ENCODE peak calls at places on chromosomes 6 and 20, in seven cellular contexts. K is GM06990, V is brain microvascular endothelial cell, E is mammary epithelial cell, G is tibial nerve, X is adrenal gland, H is lung. I is an unnamed sample. For H3K27me3, the result is how much of the 10 kb centered on the place peaks cover.

GRCh38 chr6:25263602-25264001 is 15.6 kb upstream of the CARMIL1 start:
- DNase-seq in K (no peak), V (peak), E (peak), G (no peak), X (no peak), H (no peak), I (peak)

GRCh38 chr20:23155141-23155590 is 69.0 kb upstream of the CD93 start:
- DNase-seq in K (no peak), V (no peak), E (no peak), G (peak), X (no peak), H (no peak), I (peak)

GRCh38 chr6:34817337-34817910 is 25.5 kb downstream of the BLTP3A start:
- DNase-seq in K (no peak), V (no peak), E (no peak), G (no peak), X (no peak), H (no peak), I (no peak)

GRCh38 chr6:105320766-105321165 is 82.1 kb downstream of the PREP start:
- DNase-seq in K (no peak), V (no peak), E (no peak), G (no peak), X (no peak), H (no peak), I (no peak)

GRCh38 chr6:46963626-46964025 is 41.9 kb upstream of the ADGRF5 start:
- DNase-seq in K (no peak), V (peak), E (no peak), G (no peak), X (no peak), H (no peak), I (no peak)

GRCh38 chr20:35002426-35003210 is 47.0 kb downstream of the MYH7B start:
- DNase-seq in K (no peak), V (no peak), E (no peak), G (no peak), X (no peak), H (no peak), I (no peak)

GRCh38 chr20:63540417-63541186 is 3.4 kb upstream of the PTK6 start:
- DNase-seq in K (no peak), V (no peak), E (no peak), G (no peak), X (no peak), H (no peak), I (no peak)

GRCh38 chr6:68333444-68333843 is 301.6 kb upstream of the ADGRB3 start:
- DNase-seq in K (no peak), V (no peak), E (no peak), G (no peak), X (no peak), H (no peak), I (no peak)

GRCh38 chr6:113860165-113860955 is 3.2 kb downstream of the MARCKS start:
- DNase-seq in K (no peak), V (no peak), E (peak), G (peak), X (no peak), H (no peak), I (no peak)

GRCh38 chr6:118284736-118285360 is 263.2 kb upstream of the PLN start:
- DNase-seq in K (no peak), V (no peak), E (no peak), G (no peak), X (no peak), H (no peak), I (no peak)

GRCh38 chr6:84774174-84775158 is 10.1 kb upstream of the TBX18 start:
- DNase-seq in K (peak), V (peak), E (peak), G (peak), X (peak), H (no peak), I (peak)

GRCh38 chr6:168916576-168917207 is 337.0 kb downstream of the THBS2 start:
- DNase-seq in K (no peak), V (no peak), E (no peak), G (peak), X (no peak), H (no peak), I (no peak)

GRCh38 chr6:127732927-127733326 is 156.0 kb downstream of the C6orf58 start:
- DNase-seq in K (no peak), V (no peak), E (no peak), G (no peak), X (no peak), H (no peak), I (no peak)

GRCh38 chr6:142367501-142368018 is 65.8 kb downstream of the ADGRG6 start:
- DNase-seq in K (no peak), V (no peak), E (no peak), G (no peak), X (no peak), H (no peak), I (no peak)

GRCh38 chr20:44209691-44210421 is 715 bp downstream of the OSER1 start:
- DNase-seq in K (no peak), V (peak), E (no peak), G (no peak), X (peak), H (no peak), I (no peak)

GRCh38 chr6:17999430-17999829 is 12.0 kb upstream of the KIF13A start:
- DNase-seq in K (no peak), V (no peak), E (no peak), G (no peak), X (no peak), H (no peak), I (no peak)

GRCh38 chr20:34037767-34038166 is 44.1 kb downstream of the RALY start:
- DNase-seq in K (no peak), V (no peak), E (no peak), G (no peak), X (no peak), H (no peak), I (no peak)

GRCh38 chr20:37945034-37945660 is 42.2 kb downstream of the VSTM2L start:
- DNase-seq in K (no peak), V (no peak), E (no peak), G (no peak), X (no peak), H (no peak), I (no peak)

GRCh38 chr6:41881506-41881905 is 13.7 kb downstream of the USP49 start:
- DNase-seq in K (no peak), V (no peak), E (no peak), G (no peak), X (no peak), H (no peak), I (no peak)

GRCh38 chr20:62404761-62405107 is 2.4 kb downstream of the CABLES2 start:
- DNase-seq in K (no peak), V (no peak), E (no peak), G (no peak), X (no peak), H (no peak), I (no peak)

GRCh38 chr6:106630366-106630765 is 988 bp downstream of the QRSL1 start:
- DNase-seq in K (peak), V (no peak), E (no peak), G (no peak), X (no peak), H (no peak), I (peak)

GRCh38 chr20:50491926-50492634 is 18.1 kb upstream of the PTPN1 start:
- DNase-seq in K (no peak), V (no peak), E (peak), G (no peak), X (peak), H (no peak), I (peak)

GRCh38 chr6:11890849-11891248 is 112.2 kb upstream of the ADTRP start:
- DNase-seq in K (no peak), V (peak), E (no peak), G (no peak), X (no peak), H (no peak), I (no peak)

GRCh38 chr6:113015249-113015648 is 668.1 kb downstream of the RFPL4B start:
- DNase-seq in K (no peak), V (no peak), E (no peak), G (no peak), X (no peak), H (no peak), I (peak)

GRCh38 chr6:158812611-158813010 is 6.6 kb downstream of the EZR start:
- DNase-seq in K (no peak), V (no peak), E (peak), G (no peak), X (no peak), H (no peak), I (peak)
- H3K4me3 ChIP-seq in K (peak), V (no peak), E (no peak), G (no peak), X (no peak), H (no peak), I (no peak)

GRCh38 chr6:1111361-1111760 is 200.5 kb upstream of the FOXQ1 start:
- DNase-seq in K (no peak), V (no peak), E (no peak), G (no peak), X (no peak), H (no peak), I (no peak)

GRCh38 chr6:1118287-1118647 is 193.6 kb upstream of the FOXQ1 start:
- DNase-seq in K (no peak), V (no peak), E (no peak), G (no peak), X (no peak), H (no peak), I (no peak)

GRCh38 chr6:1117530-1118286 is 194.2 kb upstream of the FOXQ1 start:
- DNase-seq in K (no peak), V (no peak), E (no peak), G (no peak), X (no peak), H (no peak), I (no peak)

GRCh38 chr6:1113921-1114320 is 198.0 kb upstream of the FOXQ1 start:
- DNase-seq in K (no peak), V (no peak), E (no peak), G (no peak), X (no peak), H (no peak), I (no peak)

DNA sequence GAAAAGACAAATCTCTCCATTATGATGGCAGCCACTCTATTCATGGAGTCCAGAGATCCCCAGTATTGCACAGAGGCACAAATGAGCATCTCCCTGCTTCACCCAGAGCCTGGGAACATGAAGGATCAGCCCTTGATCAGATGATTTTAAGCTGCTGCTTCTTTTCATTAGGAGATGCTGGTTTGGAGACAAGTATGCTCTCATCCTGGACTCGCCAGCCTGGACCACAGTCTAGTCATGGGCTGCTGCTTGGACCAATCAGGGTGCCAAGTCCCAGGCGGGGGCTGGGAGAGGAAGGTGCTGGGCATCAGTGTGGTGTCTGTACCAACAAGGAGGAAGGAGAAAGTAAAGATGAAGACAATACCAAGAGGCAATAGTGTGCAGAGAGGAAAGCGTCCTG is 195.7 kb upstream of the FOXQ1 start:
- DNase-seq in K (no peak), V (no peak), E (no peak), G (no peak), X (no peak), H (no peak), I (no peak)
- TF ChIP-seq CTCF in K (no peak), V (no peak), E (no peak), G (no peak), X (no peak), H (no peak), I (no peak)

GRCh38 chr6:28734443-28734959 is 189.3 kb downstream of the TRIM27 start:
- DNase-seq in K (no peak), V (no peak), E (no peak), G (no peak), X (no peak), H (no peak), I (no peak)
- H3K27me3 ChIP-seq in K (under half), V (under half), E (under half), G (under half), X (under half), H (under half), I (under half)

GRCh38 chr6:26577720-26578072 is 19.1 kb upstream of the ABT1 start:
- DNase-seq in K (no peak), V (no peak), E (no peak), G (no peak), X (no peak), H (no peak), I (no peak)
- H3K4me3 ChIP-seq in K (peak), V (peak), E (peak), G (peak), X (no peak), H (no peak), I (peak)